ENCODE peak calls at places on chromosome 6, in five cellular contexts. T is GM12878, A is HepG2, W is K562, K is HCT116. L is an unnamed sample.
A peak's percentile ranks its signal among the peaks of the same experiment; 100 is the strongest.

GRCh38 chr6:161748535-161749386 is 474.9 kb upstream of the AGPAT4 start:
- DNase-seq in T (no peak), A (peak; percentile 28), W (peak; percentile 61), K (peak; percentile 33), L (peak; percentile 72)

GRCh38 chr6:33273924-33274902 is 2.3 kb downstream of the RPS18 start:
- DNase-seq in T (no peak), A (no peak), W (no peak), K (no peak), L (no peak)

GRCh38 chr6:37897321-37897720 is 77.8 kb downstream of the ZFAND3 start:
- DNase-seq in T (no peak), A (no peak), W (peak; percentile 10), K (peak; percentile 73), L (no peak)

GRCh38 chr6:98871057-98871456 is 36.7 kb downstream of the POU3F2 start:
- DNase-seq in T (no peak), A (no peak), W (no peak), K (no peak), L (no peak)

GRCh38 chr6:37485259-37485658 is 14.4 kb downstream of the CCDC167 start:
- DNase-seq in T (no peak), A (no peak), W (peak; percentile 69), K (no peak), L (no peak)

GRCh38 chr6:39029156-39030011 is 19.2 kb upstream of the GLP1R start:
- DNase-seq in T (no peak), A (peak; percentile 22), W (peak; percentile 83), K (peak; percentile 12), L (peak; percentile 93)

GRCh38 chr6:19838442-19839236 is 1.5 kb downstream of the ID4 start:
- DNase-seq in T (no peak), A (peak; percentile 95), W (no peak), K (peak; percentile 33), L (peak; percentile 75)

GRCh38 chr6:134063121-134063965 is 10.9 kb upstream of the SLC2A12 start:
- DNase-seq in T (no peak), A (peak; percentile 40), W (peak; percentile 56), K (no peak), L (no peak)

GRCh38 chr6:160974304-160974771 is 17.2 kb upstream of the MAP3K4 start:
- DNase-seq in T (no peak), A (no peak), W (peak; percentile 34), K (no peak), L (no peak)

GRCh38 chr6:53679446-53679933 is 13.9 kb upstream of the KLHL31 start:
- DNase-seq in T (no peak), A (peak; percentile 62), W (peak; percentile 27), K (peak; percentile 60), L (peak; percentile 51)

GRCh38 chr6:75600694-75601265 is 900 bp upstream of the SENP6 start:
- DNase-seq in T (no peak), A (no peak), W (no peak), K (no peak), L (no peak)

GRCh38 chr6:108619431-108620197 is 58.9 kb downstream of the FOXO3 start:
- DNase-seq in T (no peak), A (no peak), W (no peak), K (no peak), L (no peak)

GRCh38 chr6:781350-781961 is 88.5 kb upstream of the EXOC2 start:
- DNase-seq in T (no peak), A (no peak), W (peak; percentile 55), K (no peak), L (no peak)

GRCh38 chr6:128885381-128885780 is 2.4 kb downstream of the LAMA2 start:
- DNase-seq in T (no peak), A (no peak), W (no peak), K (no peak), L (no peak)

GRCh38 chr6:141105481-141105880 is 1027.2 kb upstream of the GJE1 start:
- DNase-seq in T (no peak), A (no peak), W (no peak), K (no peak), L (peak; percentile 75)

GRCh38 chr6:21738180-21739094 is 144.9 kb downstream of the SOX4 start:
- DNase-seq in T (no peak), A (no peak), W (no peak), K (no peak), L (no peak)

GRCh38 chr6:26064619-26065257 is 22.5 kb upstream of the HFE start:
- DNase-seq in T (no peak), A (peak; percentile 68), W (peak; percentile 58), K (peak; percentile 54), L (no peak)

GRCh38 chr6:34341481-34341971 is 50.9 kb downstream of the NUDT3 start:
- DNase-seq in T (no peak), A (no peak), W (no peak), K (no peak), L (no peak)
- TF ChIP-seq ATF3 in T (no peak), A (no peak), W (peak; percentile 19), K (no peak), L (no peak)

DNA sequence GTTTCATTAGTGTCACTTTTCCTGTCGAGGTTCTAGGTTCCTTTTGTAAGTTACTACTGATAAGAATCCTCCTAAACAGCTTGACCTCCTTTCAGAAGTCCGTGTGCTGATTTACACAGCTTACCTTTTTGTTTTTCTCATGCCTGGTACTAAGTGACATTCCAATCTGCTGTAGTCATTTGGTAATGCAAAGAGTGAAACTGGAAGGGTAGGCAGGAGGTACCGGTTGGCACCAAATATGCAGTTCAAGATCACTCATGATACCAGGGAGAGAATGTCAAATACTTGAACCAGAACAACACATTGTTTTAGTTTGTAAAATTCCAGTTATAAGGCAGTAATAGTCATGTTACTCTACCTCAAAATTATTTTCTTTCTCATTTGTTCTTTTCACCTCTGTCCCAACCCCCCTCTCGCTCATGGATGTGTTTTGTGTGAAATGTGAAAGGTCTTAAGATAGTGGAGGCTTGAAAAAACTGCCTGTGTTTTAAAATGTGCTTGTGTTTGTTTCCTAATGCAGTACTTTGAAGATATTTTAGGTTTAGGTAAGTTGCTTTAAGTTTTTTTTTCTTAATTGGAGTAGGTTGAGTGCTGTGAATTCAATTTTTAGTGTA is 23.2 kb downstream of the AFDN start:
- DNase-seq in T (no peak), A (peak; percentile 86), W (no peak), K (peak; percentile 66), L (no peak)
- H3K79me2 ChIP-seq in T (peaks cover 24% of the 10 kb centered on the region), A (peaks cover 100% of the 10 kb centered on the region), W (peaks cover 100% of the 10 kb centered on the region), K (peaks cover 98% of the 10 kb centered on the region), L (peaks cover 100% of the 10 kb centered on the region)

GRCh38 chr6:41367061-41367460 is 31.7 kb downstream of the NCR2 start:
- DNase-seq in T (no peak), A (no peak), W (no peak), K (no peak), L (no peak)
- TF ChIP-seq ATF3 in T (no peak), A (no peak), W (no peak), K (no peak), L (no peak)

GRCh38 chr6:154219250-154219649 is 137.4 kb downstream of the IPCEF1 start:
- DNase-seq in T (no peak), A (no peak), W (no peak), K (no peak), L (no peak)

GRCh38 chr6:154213782-154214181 is 142.8 kb downstream of the IPCEF1 start:
- DNase-seq in T (no peak), A (no peak), W (no peak), K (no peak), L (no peak)

GRCh38 chr6:154222716-154223115 is 133.9 kb downstream of the IPCEF1 start:
- DNase-seq in T (no peak), A (no peak), W (no peak), K (no peak), L (no peak)

GRCh38 chr6:154218787-154219186 is 137.8 kb downstream of the IPCEF1 start:
- DNase-seq in T (no peak), A (no peak), W (no peak), K (no peak), L (no peak)

GRCh38 chr6:154218336-154218735 is 138.3 kb downstream of the IPCEF1 start:
- DNase-seq in T (no peak), A (no peak), W (no peak), K (no peak), L (no peak)
- H3K79me2 ChIP-seq in T (peaks cover under 1% of the 10 kb centered on the region), A (no peaks in the 10 kb centered on the region), W (no peaks in the 10 kb centered on the region), K (no peaks in the 10 kb centered on the region), L (no peaks in the 10 kb centered on the region)

GRCh38 chr6:72916906-72917305 is 295.0 kb downstream of the KCNQ5 start:
- DNase-seq in T (no peak), A (no peak), W (no peak), K (no peak), L (no peak)

DNA sequence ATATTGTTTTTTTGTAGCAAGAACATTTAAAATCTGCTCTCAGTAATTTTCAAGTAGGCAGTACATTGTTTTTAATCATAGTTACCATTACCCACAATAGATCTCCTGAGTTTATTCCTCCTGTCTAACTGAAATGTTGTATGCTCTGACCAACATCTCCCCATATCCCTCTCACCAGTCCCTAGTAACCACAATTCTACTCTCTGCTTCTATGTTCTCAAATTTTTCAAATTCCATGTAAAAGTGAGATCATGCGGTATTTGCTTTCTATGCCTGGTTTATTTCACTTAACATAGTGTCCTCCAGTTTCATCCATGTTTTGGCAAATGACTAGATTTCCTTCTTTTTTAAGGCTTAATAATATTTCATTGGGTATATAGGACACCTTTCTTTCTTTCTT is 300.5 kb downstream of the KCNQ5 start:
- DNase-seq in T (no peak), A (no peak), W (no peak), K (no peak), L (no peak)
- TF ChIP-seq ATF3 in T (no peak), A (no peak), W (no peak), K (no peak), L (no peak)

GRCh38 chr6:147128056-147128455 is 76.2 kb upstream of the STXBP5 start:
- DNase-seq in T (no peak), A (no peak), W (no peak), K (no peak), L (no peak)

GRCh38 chr6:147131728-147132127 is 72.5 kb upstream of the STXBP5 start:
- DNase-seq in T (no peak), A (no peak), W (peak; percentile 30), K (no peak), L (no peak)

GRCh38 chr6:147126618-147127022 is 77.6 kb upstream of the STXBP5 start:
- DNase-seq in T (no peak), A (no peak), W (no peak), K (no peak), L (no peak)

GRCh38 chr6:147122823-147123222 is 81.4 kb upstream of the STXBP5 start:
- DNase-seq in T (no peak), A (no peak), W (no peak), K (no peak), L (no peak)

DNA sequence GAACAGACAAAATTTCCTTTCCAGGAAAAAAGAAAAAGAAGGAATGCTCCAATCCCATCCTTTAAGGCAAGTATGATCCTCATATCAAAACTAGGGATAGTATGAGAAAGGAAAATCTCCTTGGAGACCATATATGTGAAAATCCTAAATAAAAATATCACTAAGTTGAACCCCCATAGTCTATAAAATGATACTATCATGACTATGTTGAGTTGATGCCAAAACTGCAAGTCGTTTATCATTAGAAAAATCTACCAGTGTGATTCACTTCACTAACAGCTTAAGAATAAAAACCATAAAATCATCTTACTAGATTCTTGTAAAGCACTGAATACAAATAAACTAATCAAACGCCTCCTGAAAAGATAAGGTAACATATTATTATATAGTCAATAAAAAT is 76.6 kb upstream of the STXBP5 start:
- DNase-seq in T (no peak), A (no peak), W (no peak), K (no peak), L (no peak)
- H3K79me2 ChIP-seq in T (no peaks in the 10 kb centered on the region), A (no peaks in the 10 kb centered on the region), W (no peaks in the 10 kb centered on the region), K (no peaks in the 10 kb centered on the region), L (no peaks in the 10 kb centered on the region)

GRCh38 chr6:17054647-17055046 is 47.2 kb upstream of the STMND1 start:
- DNase-seq in T (no peak), A (no peak), W (no peak), K (no peak), L (no peak)
- TF ChIP-seq ATF3 in T (no peak), A (no peak), W (no peak), K (no peak), L (no peak)